ENCODE peak calls at places on chromosome 13, in eight cellular contexts. One of them, this sample, is unnamed.

GRCh38 chr13:97352815-97353214 is 81.2 kb upstream of the RAP2A start:
- DNase-seq in cardiac fibroblast: peak
- DNase-seq in T-helper 2 cell: no peak
- DNase-seq in stimulated activated CD4-positive, alpha-beta T cell treated with anti-CD3 and anti-CD28 coated beads, Interleukin-15, amount 100 ng/mL, for 1 hour: no peak
- DNase-seq in activated naive CD4-positive, alpha-beta T cell treated with anti-CD3 and anti-CD28 coated beads, Interleukin-2, amount 50 U/mL, for 16 hours: no peak
- DNase-seq in H4: no peak
- DNase-seq in pancreas: no peak
- DNase-seq in KG1: no peak
- DNase-seq in this sample: no peak

GRCh38 chr13:26020536-26021290 is 31.1 kb downstream of the SHISA2 start:
- DNase-seq in T-helper 2 cell: no peak
- DNase-seq in KG1: no peak
- DNase-seq in stimulated activated CD4-positive, alpha-beta T cell treated with anti-CD3 and anti-CD28 coated beads, Interleukin-15, amount 100 ng/mL, for 1 hour: no peak
- DNase-seq in activated naive CD4-positive, alpha-beta T cell treated with anti-CD3 and anti-CD28 coated beads, Interleukin-2, amount 50 U/mL, for 16 hours: no peak
- DNase-seq in cardiac fibroblast: no peak
- DNase-seq in H4: no peak
- DNase-seq in pancreas: no peak
- DNase-seq in this sample: no peak

GRCh38 chr13:36244073-36244472 is 29.7 kb upstream of the SOHLH2 start:
- DNase-seq in T-helper 2 cell: no peak
- DNase-seq in activated naive CD4-positive, alpha-beta T cell treated with anti-CD3 and anti-CD28 coated beads, Interleukin-2, amount 50 U/mL, for 16 hours: no peak
- DNase-seq in H4: no peak
- DNase-seq in KG1: no peak
- DNase-seq in stimulated activated CD4-positive, alpha-beta T cell treated with anti-CD3 and anti-CD28 coated beads, Interleukin-15, amount 100 ng/mL, for 1 hour: no peak
- DNase-seq in cardiac fibroblast: no peak
- DNase-seq in pancreas: no peak
- DNase-seq in this sample: no peak

GRCh38 chr13:32041429-32041828 is 9.9 kb downstream of the FRY start:
- DNase-seq in T-helper 2 cell: no peak
- DNase-seq in pancreas: no peak
- DNase-seq in KG1: no peak
- DNase-seq in H4: no peak
- DNase-seq in stimulated activated CD4-positive, alpha-beta T cell treated with anti-CD3 and anti-CD28 coated beads, Interleukin-15, amount 100 ng/mL, for 1 hour: no peak
- DNase-seq in activated naive CD4-positive, alpha-beta T cell treated with anti-CD3 and anti-CD28 coated beads, Interleukin-2, amount 50 U/mL, for 16 hours: no peak
- DNase-seq in cardiac fibroblast: no peak
- DNase-seq in this sample: no peak

GRCh38 chr13:28353679-28354078 is 141.2 kb downstream of the FLT1 start:
- DNase-seq in stimulated activated CD4-positive, alpha-beta T cell treated with anti-CD3 and anti-CD28 coated beads, Interleukin-15, amount 100 ng/mL, for 1 hour: no peak
- DNase-seq in activated naive CD4-positive, alpha-beta T cell treated with anti-CD3 and anti-CD28 coated beads, Interleukin-2, amount 50 U/mL, for 16 hours: no peak
- DNase-seq in KG1: no peak
- DNase-seq in H4: no peak
- DNase-seq in T-helper 2 cell: no peak
- DNase-seq in cardiac fibroblast: no peak
- DNase-seq in pancreas: no peak
- DNase-seq in this sample: no peak

GRCh38 chr13:21567714-21568113 is 36.3 kb downstream of the MICU2 start:
- DNase-seq in T-helper 2 cell: no peak
- DNase-seq in H4: no peak
- DNase-seq in KG1: no peak
- DNase-seq in cardiac fibroblast: no peak
- DNase-seq in stimulated activated CD4-positive, alpha-beta T cell treated with anti-CD3 and anti-CD28 coated beads, Interleukin-15, amount 100 ng/mL, for 1 hour: no peak
- DNase-seq in activated naive CD4-positive, alpha-beta T cell treated with anti-CD3 and anti-CD28 coated beads, Interleukin-2, amount 50 U/mL, for 16 hours: no peak
- DNase-seq in pancreas: no peak
- DNase-seq in this sample: no peak

GRCh38 chr13:43376596-43376995 is 353.2 kb downstream of the DNAJC15 start:
- DNase-seq in pancreas: no peak
- DNase-seq in activated naive CD4-positive, alpha-beta T cell treated with anti-CD3 and anti-CD28 coated beads, Interleukin-2, amount 50 U/mL, for 16 hours: no peak
- DNase-seq in KG1: no peak
- DNase-seq in stimulated activated CD4-positive, alpha-beta T cell treated with anti-CD3 and anti-CD28 coated beads, Interleukin-15, amount 100 ng/mL, for 1 hour: no peak
- DNase-seq in T-helper 2 cell: no peak
- DNase-seq in cardiac fibroblast: no peak
- DNase-seq in H4: no peak
- DNase-seq in this sample: no peak

GRCh38 chr13:25977671-25978070 is 74.1 kb downstream of the SHISA2 start:
- DNase-seq in stimulated activated CD4-positive, alpha-beta T cell treated with anti-CD3 and anti-CD28 coated beads, Interleukin-15, amount 100 ng/mL, for 1 hour: no peak
- DNase-seq in H4: no peak
- DNase-seq in cardiac fibroblast: no peak
- DNase-seq in KG1: no peak
- DNase-seq in pancreas: no peak
- DNase-seq in T-helper 2 cell: no peak
- DNase-seq in activated naive CD4-positive, alpha-beta T cell treated with anti-CD3 and anti-CD28 coated beads, Interleukin-2, amount 50 U/mL, for 16 hours: no peak
- DNase-seq in this sample: no peak

GRCh38 chr13:38381840-38382239 is 32.2 kb downstream of the UFM1 start:
- DNase-seq in H4: no peak
- DNase-seq in stimulated activated CD4-positive, alpha-beta T cell treated with anti-CD3 and anti-CD28 coated beads, Interleukin-15, amount 100 ng/mL, for 1 hour: no peak
- DNase-seq in activated naive CD4-positive, alpha-beta T cell treated with anti-CD3 and anti-CD28 coated beads, Interleukin-2, amount 50 U/mL, for 16 hours: no peak
- DNase-seq in pancreas: no peak
- DNase-seq in T-helper 2 cell: no peak
- DNase-seq in KG1: no peak
- DNase-seq in cardiac fibroblast: peak
- DNase-seq in this sample: no peak